ENCODE peak calls at places on chromosomes 5 and 9, in seven cellular contexts. W, E, G, Q, B, R and O are unnamed samples.

GRCh38 chr9:101131326-101131725 is 102.8 kb downstream of the PLPPR1 start:
- DNase-seq in R (no peak), Q (no peak), E (no peak), W (no peak), B (no peak), G (no peak), O (no peak)

GRCh38 chr5:89282832-89283510 is 400.0 kb upstream of the MEF2C start:
- DNase-seq in B (no peak), R (no peak), W (no peak), Q (no peak), G (no peak), E (no peak), O (no peak)

GRCh38 chr9:90287567-90288274 is 354.9 kb downstream of the DIRAS2 start:
- DNase-seq in R (no peak), Q (no peak), G (no peak), E (no peak), W (no peak), B (peak; percentile 82), O (no peak)

GRCh38 chr5:1847611-1848010 is 35.1 kb downstream of the IRX4 start:
- DNase-seq in E (no peak), G (no peak), R (no peak), W (no peak), B (no peak), Q (no peak), O (no peak)

GRCh38 chr5:79119486-79119885 is 7.9 kb downstream of the BHMT start:
- DNase-seq in B (no peak), G (no peak), E (no peak), Q (no peak), W (no peak), R (no peak), O (no peak)

GRCh38 chr9:80605129-80605528 is 1033.4 kb downstream of the TLE4 start:
- DNase-seq in Q (no peak), R (no peak), B (peak; percentile 65), W (no peak), E (no peak), G (no peak), O (no peak)

GRCh38 chr9:130137870-130138653 is 34.1 kb upstream of the NCS1 start:
- DNase-seq in Q (no peak), E (peak; percentile 29), R (no peak), B (peak; percentile 63), W (no peak), G (peak; percentile 38), O (no peak)

GRCh38 chr9:9790216-9790872 is 822.5 kb downstream of the PTPRD start:
- DNase-seq in W (no peak), R (peak; percentile 42), Q (peak; percentile 48), G (no peak), E (peak; percentile 46), B (peak; percentile 65), O (no peak)

GRCh38 chr5:116546033-116546742 is 28.4 kb downstream of the SEMA6A start:
- DNase-seq in R (no peak), G (no peak), Q (no peak), W (no peak), B (no peak), E (no peak), O (no peak)

GRCh38 chr9:76215066-76215465 is 179.2 kb downstream of the RFK start:
- DNase-seq in R (no peak), B (no peak), G (no peak), W (no peak), E (no peak), Q (no peak), O (no peak)

GRCh38 chr5:101977729-101978345 is 318.2 kb downstream of the SLCO4C1 start:
- DNase-seq in W (no peak), B (peak; percentile 34), Q (peak; percentile 11), G (no peak), E (peak; percentile 47), R (peak; percentile 14), O (no peak)

GRCh38 chr5:74556631-74557595 is 83.6 kb downstream of the ENC1 start:
- DNase-seq in R (no peak), E (no peak), B (no peak), G (no peak), Q (no peak), W (no peak), O (no peak)

GRCh38 chr9:19239955-19240354 is 9.5 kb downstream of the DENND4C start:
- DNase-seq in Q (no peak), W (no peak), R (no peak), G (no peak), E (no peak), B (no peak), O (no peak)

GRCh38 chr5:43336159-43336558 is 22.9 kb upstream of the HMGCS1 start:
- DNase-seq in Q (no peak), W (no peak), B (no peak), E (no peak), R (no peak), G (no peak), O (no peak)

GRCh38 chr5:178583279-178583678 is 6.9 kb downstream of the COL23A1 start:
- DNase-seq in E (no peak), G (no peak), W (no peak), Q (no peak), B (no peak), R (no peak), O (no peak)

GRCh38 chr5:52811067-52811749 is 23.5 kb downstream of the ITGA1 start:
- DNase-seq in G (no peak), B (no peak), E (peak; percentile 67), R (no peak), W (no peak), Q (no peak), O (no peak)

GRCh38 chr5:26737763-26738162 is 300.6 kb downstream of the CDH9 start:
- DNase-seq in W (no peak), G (no peak), R (no peak), B (no peak), E (no peak), Q (no peak), O (no peak)

GRCh38 chr5:177023247-177023703 is 779 bp downstream of the ZNF346 start:
- DNase-seq in B (peak; percentile 35), E (no peak), W (no peak), Q (no peak), R (no peak), G (no peak), O (peak; percentile 86)

GRCh38 chr5:68459093-68459492 is 243.5 kb downstream of the PIK3R1 start:
- DNase-seq in G (no peak), R (no peak), E (no peak), B (no peak), W (no peak), Q (no peak), O (no peak)

GRCh38 chr5:95904827-95905226 is 56.8 kb downstream of the ELL2 start:
- DNase-seq in Q (no peak), G (no peak), E (no peak), W (no peak), R (no peak), B (no peak), O (no peak)

GRCh38 chr5:112174959-112175594 is 244.0 kb downstream of the EPB41L4A start:
- DNase-seq in E (peak; percentile 53), G (no peak), B (peak; percentile 39), R (peak; percentile 34), Q (peak; percentile 37), W (no peak), O (no peak)

GRCh38 chr5:63774939-63775338 is 187.3 kb downstream of the HTR1A start:
- DNase-seq in G (no peak), B (no peak), Q (no peak), W (no peak), R (no peak), E (no peak), O (no peak)